ENCODE peak calls at places on chromosome 12, in four cellular contexts. K is neural progenitor cell; P is CD4-positive, alpha-beta memory T cell; R is A549. N is an unnamed sample. For H3K4me1, the result is how much of the 10 kb centered on the place peaks cover.

GRCh38 chr12:1611775-1612174 is 17.3 kb upstream of the WNT5B start:
- DNase-seq in K (no peak), P (no peak), R (no peak), N (no peak)

GRCh38 chr12:2722806-2723205 is 72.0 kb upstream of the FKBP4 start:
- DNase-seq in K (no peak), P (no peak), R (no peak), N (no peak)

GRCh38 chr12:57149309-57149900 is 2.0 kb upstream of the LRP1-AS start:
- DNase-seq in K (no peak), P (no peak), R (no peak), N (no peak)

GRCh38 chr12:78470354-78471195 is 394.0 kb upstream of the SYT1 start:
- DNase-seq in K (peak), P (no peak), R (peak), N (no peak)

GRCh38 chr12:69240625-69240984 is 1.2 kb downstream of the CPSF6 start:
- DNase-seq in K (peak), P (peak), R (peak), N (no peak)

GRCh38 chr12:109462868-109463692 is 14.0 kb downstream of the KCTD10 start:
- DNase-seq in K (peak), P (no peak), R (peak), N (peak)

GRCh38 chr12:113299619-113300237 is 35.2 kb downstream of the SLC8B1 start:
- DNase-seq in K (peak), P (no peak), R (peak), N (peak)

GRCh38 chr12:10362828-10363664 is 26.8 kb downstream of the KLRK1 start:
- DNase-seq in K (no peak), P (no peak), R (no peak), N (no peak)

GRCh38 chr12:132316497-132317232 is 12.7 kb downstream of the GALNT9 start:
- DNase-seq in K (no peak), P (no peak), R (no peak), N (no peak)

GRCh38 chr12:3881208-3881980 is 8.2 kb upstream of the PARP11 start:
- DNase-seq in K (peak), P (no peak), R (no peak), N (no peak)

GRCh38 chr12:12224240-12224940 is 42.5 kb downstream of the LRP6 start:
- DNase-seq in K (no peak), P (no peak), R (no peak), N (no peak)

GRCh38 chr12:1698638-1699214 is 7.9 kb downstream of the ADIPOR2 start:
- DNase-seq in K (no peak), P (no peak), R (no peak), N (no peak)

GRCh38 chr12:6869049-6870021 is 2.0 kb downstream of the TPI1 start:
- DNase-seq in K (peak), P (peak), R (peak), N (peak)

GRCh38 chr12:96698965-96699364 is 208.1 kb upstream of the NEDD1 start:
- DNase-seq in K (no peak), P (no peak), R (peak), N (no peak)

GRCh38 chr12:113161415-113162016 is 12.0 kb downstream of the CFAP73 start:
- DNase-seq in K (peak), P (no peak), R (peak), N (no peak)

GRCh38 chr12:95083938-95084337 is 10.5 kb upstream of the NR2C1 start:
- DNase-seq in K (peak), P (no peak), R (peak), N (no peak)

GRCh38 chr12:88579941-88580871 is at the start of gene KITLG:
- DNase-seq in K (peak), P (no peak), R (peak), N (peak)

GRCh38 chr12:19410211-19410610 is 29.1 kb upstream of the AEBP2 start:
- DNase-seq in K (no peak), P (no peak), R (no peak), N (no peak)

GRCh38 chr12:47837190-47838171 is 17.8 kb upstream of the HDAC7 start:
- DNase-seq in K (peak), P (peak), R (peak), N (no peak)

GRCh38 chr12:77940566-77940965 is 109.9 kb downstream of the NAV3 start:
- DNase-seq in K (no peak), P (no peak), R (peak), N (no peak)

GRCh38 chr12:12482150-12482761 is 80.4 kb downstream of the DUSP16 start:
- DNase-seq in K (no peak), P (peak), R (no peak), N (no peak)

GRCh38 chr12:106205208-106206069 is 42.4 kb downstream of the CKAP4 start:
- DNase-seq in K (peak), P (no peak), R (peak), N (no peak)

GRCh38 chr12:57909056-57909455 is 32.3 kb upstream of the ATP23 start:
- DNase-seq in K (no peak), P (no peak), R (no peak), N (no peak)

GRCh38 chr12:96094201-96094600 is 58.8 kb upstream of the LTA4H start:
- DNase-seq in K (no peak), P (no peak), R (peak), N (no peak)

GRCh38 chr12:49144384-49144783 is 13.2 kb upstream of the TUBA1B start:
- DNase-seq in K (no peak), P (no peak), R (no peak), N (no peak)

GRCh38 chr12:62684586-62685295 is 218.1 kb downstream of the MON2 start:
- DNase-seq in K (no peak), P (no peak), R (no peak), N (no peak)

GRCh38 chr12:58841058-58841798 is 79.1 kb downstream of the LRIG3 start:
- DNase-seq in K (peak), P (no peak), R (no peak), N (peak)

GRCh38 chr12:99455350-99456037 is 192.1 kb upstream of the GARIN6 start:
- DNase-seq in K (no peak), P (no peak), R (peak), N (no peak)

GRCh38 chr12:64670856-64671639 is 60.8 kb downstream of the RASSF3 start:
- DNase-seq in K (no peak), P (no peak), R (peak), N (no peak)
- H3K4me1 ChIP-seq in K (under half), P (half or more), R (half or more), N (half or more)

DNA sequence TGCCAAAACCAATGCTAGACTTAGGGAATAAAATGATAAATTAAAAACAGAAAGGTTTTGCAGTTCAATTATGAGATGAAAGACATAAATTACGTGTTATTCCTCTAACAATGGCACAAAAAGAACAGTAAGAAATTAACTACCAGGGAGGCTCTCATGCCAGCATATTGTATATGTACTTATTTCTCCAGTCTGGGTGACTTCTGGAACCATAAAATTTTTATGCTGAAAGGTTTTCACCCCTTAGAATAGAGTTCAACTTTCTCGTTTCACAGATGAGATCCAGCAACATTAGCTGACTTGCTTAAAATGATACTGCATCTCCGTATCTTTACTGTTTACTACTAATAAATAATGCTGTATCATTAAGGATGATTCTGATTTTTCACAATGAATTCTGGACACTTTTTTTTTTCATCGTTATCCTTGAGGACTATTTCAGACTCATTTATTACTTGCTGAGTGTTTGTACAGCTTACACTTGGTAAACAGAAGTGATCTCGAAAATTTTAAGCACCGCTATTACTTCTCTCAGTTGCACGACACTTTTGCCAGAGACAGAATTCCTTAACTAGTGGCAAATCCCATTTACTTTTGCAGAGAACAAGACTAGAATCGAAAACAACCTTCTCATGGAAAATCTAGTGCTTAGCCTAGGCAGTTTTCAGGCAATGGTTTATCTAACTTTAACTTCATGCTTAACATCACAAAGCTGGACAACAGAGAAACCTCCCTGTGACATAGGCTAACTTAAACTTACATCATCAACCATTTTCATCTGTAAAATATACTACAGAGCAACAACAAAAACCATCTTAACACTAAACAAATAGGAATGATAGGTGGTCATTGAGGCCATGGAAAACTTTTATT is 2.7 kb downstream of the RSRC2 start:
- DNase-seq in K (no peak), P (no peak), R (no peak), N (no peak)
- H3K4me3 ChIP-seq in K (peak), P (peak), R (peak), N (peak)

GRCh38 chr12:92301329-92301728 is 155.7 kb upstream of the BTG1 start:
- DNase-seq in K (no peak), P (no peak), R (no peak), N (no peak)
- H3K4me1 ChIP-seq in K (under half), P (under half), R (under half), N (under half)

GRCh38 chr12:118520954-118521353 is 144.6 kb downstream of the SUDS3 start:
- DNase-seq in K (no peak), P (no peak), R (no peak), N (no peak)
- H3K4me3 ChIP-seq in K (no peak), P (no peak), R (no peak), N (no peak)

DNA sequence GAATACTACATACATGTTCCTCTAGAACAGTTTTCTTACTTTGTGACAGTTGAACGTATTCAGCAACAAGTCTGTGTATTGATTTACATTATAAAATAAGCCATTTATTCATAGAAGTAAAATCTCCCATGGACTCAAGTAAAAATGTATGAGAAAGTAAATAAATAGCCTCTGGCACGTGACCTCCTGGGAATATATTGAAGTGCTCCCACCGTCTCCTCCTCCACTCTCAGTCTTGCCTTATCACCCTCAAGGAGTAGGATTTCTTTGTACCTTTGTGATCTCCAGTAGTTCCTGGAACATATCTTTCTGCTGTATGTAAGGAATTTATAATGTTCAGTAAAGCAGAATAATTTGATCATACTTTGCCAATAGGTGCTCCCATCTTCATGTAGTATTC is 90.9 kb downstream of the DIP2B start:
- DNase-seq in K (no peak), P (no peak), R (no peak), N (no peak)
- H3K4me1 ChIP-seq in K (under half), P (under half), R (under half), N (under half)